ENCODE peak calls at places on chromosomes 1 and 21, in nine cellular contexts. One of them, this sample, is unnamed.

GRCh38 chr1:28792644-28793121 is 19.3 kb upstream of the OPRD1 start:
- DNase-seq in neuronal stem cell: no peak
- DNase-seq in Right ventricle myocardium superior: no peak
- DNase-seq in hippocampal formation: no peak
- DNase-seq in activated CD4-positive, alpha-beta T cell treated with anti-CD3 and anti-CD28 coated beads for 36 hours: no peak
- DNase-seq in OCI-LY7: no peak
- DNase-seq in left cardiac atrium: no peak
- DNase-seq in cerebellum: no peak
- DNase-seq in CD8-positive, alpha-beta memory T cell: no peak
- DNase-seq in this sample: no peak

GRCh38 chr1:20366076-20366765 is 75.5 kb downstream of the VWA5B1 start:
- DNase-seq in neuronal stem cell: no peak
- DNase-seq in Right ventricle myocardium superior: no peak
- DNase-seq in hippocampal formation: no peak
- DNase-seq in activated CD4-positive, alpha-beta T cell treated with anti-CD3 and anti-CD28 coated beads for 36 hours: no peak
- DNase-seq in OCI-LY7: no peak
- DNase-seq in left cardiac atrium: peak; percentile 37
- DNase-seq in cerebellum: no peak
- DNase-seq in CD8-positive, alpha-beta memory T cell: no peak
- DNase-seq in this sample: no peak

GRCh38 chr1:202852163-202852904 is 36.6 kb downstream of the RABIF start:
- DNase-seq in neuronal stem cell: peak; percentile 21
- DNase-seq in Right ventricle myocardium superior: no peak
- DNase-seq in hippocampal formation: no peak
- DNase-seq in activated CD4-positive, alpha-beta T cell treated with anti-CD3 and anti-CD28 coated beads for 36 hours: peak; percentile 70
- DNase-seq in OCI-LY7: peak; percentile 47
- DNase-seq in left cardiac atrium: no peak
- DNase-seq in cerebellum: no peak
- DNase-seq in CD8-positive, alpha-beta memory T cell: no peak
- DNase-seq in this sample: peak; percentile 34

GRCh38 chr1:155170806-155171205 is 2.3 kb downstream of the KRTCAP2 start:
- DNase-seq in neuronal stem cell: no peak
- DNase-seq in Right ventricle myocardium superior: no peak
- DNase-seq in hippocampal formation: no peak
- DNase-seq in activated CD4-positive, alpha-beta T cell treated with anti-CD3 and anti-CD28 coated beads for 36 hours: no peak
- DNase-seq in OCI-LY7: no peak
- DNase-seq in left cardiac atrium: no peak
- DNase-seq in cerebellum: no peak
- DNase-seq in CD8-positive, alpha-beta memory T cell: no peak
- DNase-seq in this sample: no peak

GRCh38 chr1:225446298-225446941 is 18.6 kb upstream of the LBR start:
- DNase-seq in neuronal stem cell: no peak
- DNase-seq in Right ventricle myocardium superior: no peak
- DNase-seq in hippocampal formation: no peak
- DNase-seq in activated CD4-positive, alpha-beta T cell treated with anti-CD3 and anti-CD28 coated beads for 36 hours: peak; percentile 6
- DNase-seq in OCI-LY7: no peak
- DNase-seq in left cardiac atrium: no peak
- DNase-seq in cerebellum: no peak
- DNase-seq in CD8-positive, alpha-beta memory T cell: no peak
- DNase-seq in this sample: no peak

GRCh38 chr1:14987829-14988603 is 165.5 kb upstream of the TMEM51 start:
- DNase-seq in neuronal stem cell: no peak
- DNase-seq in Right ventricle myocardium superior: peak; percentile 79
- DNase-seq in hippocampal formation: no peak
- DNase-seq in activated CD4-positive, alpha-beta T cell treated with anti-CD3 and anti-CD28 coated beads for 36 hours: no peak
- DNase-seq in OCI-LY7: no peak
- DNase-seq in left cardiac atrium: peak; percentile 43
- DNase-seq in cerebellum: no peak
- DNase-seq in CD8-positive, alpha-beta memory T cell: no peak
- DNase-seq in this sample: no peak

GRCh38 chr1:184790642-184791041 is 36.0 kb upstream of the EDEM3 start:
- DNase-seq in neuronal stem cell: no peak
- DNase-seq in Right ventricle myocardium superior: no peak
- DNase-seq in hippocampal formation: no peak
- DNase-seq in activated CD4-positive, alpha-beta T cell treated with anti-CD3 and anti-CD28 coated beads for 36 hours: no peak
- DNase-seq in OCI-LY7: no peak
- DNase-seq in left cardiac atrium: no peak
- DNase-seq in cerebellum: no peak
- DNase-seq in CD8-positive, alpha-beta memory T cell: no peak
- DNase-seq in this sample: no peak

GRCh38 chr1:8457771-8458409 is 140.0 kb downstream of the SLC45A1 start:
- DNase-seq in neuronal stem cell: no peak
- DNase-seq in Right ventricle myocardium superior: no peak
- DNase-seq in hippocampal formation: no peak
- DNase-seq in activated CD4-positive, alpha-beta T cell treated with anti-CD3 and anti-CD28 coated beads for 36 hours: no peak
- DNase-seq in OCI-LY7: peak; percentile 52
- DNase-seq in left cardiac atrium: no peak
- DNase-seq in cerebellum: no peak
- DNase-seq in CD8-positive, alpha-beta memory T cell: no peak
- DNase-seq in this sample: peak; percentile 41

GRCh38 chr1:58885998-58886397 is 102.2 kb upstream of the JUN start:
- DNase-seq in neuronal stem cell: no peak
- DNase-seq in Right ventricle myocardium superior: peak; percentile 79
- DNase-seq in hippocampal formation: peak; percentile 17
- DNase-seq in activated CD4-positive, alpha-beta T cell treated with anti-CD3 and anti-CD28 coated beads for 36 hours: peak; percentile 33
- DNase-seq in OCI-LY7: no peak
- DNase-seq in left cardiac atrium: peak; percentile 60
- DNase-seq in cerebellum: no peak
- DNase-seq in CD8-positive, alpha-beta memory T cell: peak; percentile 5
- DNase-seq in this sample: no peak

GRCh38 chr1:3462356-3463012 is 8.0 kb downstream of the ARHGEF16 start:
- DNase-seq in neuronal stem cell: no peak
- DNase-seq in Right ventricle myocardium superior: peak; percentile 32
- DNase-seq in hippocampal formation: no peak
- DNase-seq in activated CD4-positive, alpha-beta T cell treated with anti-CD3 and anti-CD28 coated beads for 36 hours: no peak
- DNase-seq in OCI-LY7: no peak
- DNase-seq in left cardiac atrium: peak; percentile 14
- DNase-seq in cerebellum: no peak
- DNase-seq in CD8-positive, alpha-beta memory T cell: no peak
- DNase-seq in this sample: no peak

GRCh38 chr21:15079276-15079675 is 14.5 kb upstream of the NRIP1 start:
- DNase-seq in neuronal stem cell: no peak
- DNase-seq in Right ventricle myocardium superior: no peak
- DNase-seq in hippocampal formation: no peak
- DNase-seq in activated CD4-positive, alpha-beta T cell treated with anti-CD3 and anti-CD28 coated beads for 36 hours: no peak
- DNase-seq in OCI-LY7: no peak
- DNase-seq in left cardiac atrium: no peak
- DNase-seq in cerebellum: no peak
- DNase-seq in CD8-positive, alpha-beta memory T cell: no peak
- DNase-seq in this sample: no peak

GRCh38 chr1:8343464-8344001 is 25.6 kb downstream of the SLC45A1 start:
- DNase-seq in neuronal stem cell: no peak
- DNase-seq in Right ventricle myocardium superior: peak; percentile 83
- DNase-seq in hippocampal formation: no peak
- DNase-seq in activated CD4-positive, alpha-beta T cell treated with anti-CD3 and anti-CD28 coated beads for 36 hours: no peak
- DNase-seq in OCI-LY7: no peak
- DNase-seq in left cardiac atrium: peak; percentile 81
- DNase-seq in cerebellum: no peak
- DNase-seq in CD8-positive, alpha-beta memory T cell: no peak
- DNase-seq in this sample: no peak

GRCh38 chr1:150619576-150620509 is 9.6 kb downstream of the ENSA start:
- DNase-seq in neuronal stem cell: no peak
- DNase-seq in Right ventricle myocardium superior: no peak
- DNase-seq in hippocampal formation: no peak
- DNase-seq in activated CD4-positive, alpha-beta T cell treated with anti-CD3 and anti-CD28 coated beads for 36 hours: no peak
- DNase-seq in OCI-LY7: peak; percentile 50
- DNase-seq in left cardiac atrium: no peak
- DNase-seq in cerebellum: no peak
- DNase-seq in CD8-positive, alpha-beta memory T cell: no peak
- DNase-seq in this sample: no peak

GRCh38 chr1:239274242-239274830 is 112.0 kb upstream of the CHRM3 start:
- DNase-seq in neuronal stem cell: no peak
- DNase-seq in Right ventricle myocardium superior: no peak
- DNase-seq in hippocampal formation: no peak
- DNase-seq in activated CD4-positive, alpha-beta T cell treated with anti-CD3 and anti-CD28 coated beads for 36 hours: no peak
- DNase-seq in OCI-LY7: no peak
- DNase-seq in left cardiac atrium: no peak
- DNase-seq in cerebellum: no peak
- DNase-seq in CD8-positive, alpha-beta memory T cell: no peak
- DNase-seq in this sample: no peak

GRCh38 chr1:209869242-209870149 is 41.7 kb downstream of the UTP25 start:
- DNase-seq in neuronal stem cell: no peak
- DNase-seq in Right ventricle myocardium superior: no peak
- DNase-seq in hippocampal formation: no peak
- DNase-seq in activated CD4-positive, alpha-beta T cell treated with anti-CD3 and anti-CD28 coated beads for 36 hours: no peak
- DNase-seq in OCI-LY7: no peak
- DNase-seq in left cardiac atrium: no peak
- DNase-seq in cerebellum: no peak
- DNase-seq in CD8-positive, alpha-beta memory T cell: no peak
- DNase-seq in this sample: no peak

GRCh38 chr1:154265586-154265985 is 6.8 kb upstream of the HAX1 start:
- DNase-seq in neuronal stem cell: no peak
- DNase-seq in Right ventricle myocardium superior: no peak
- DNase-seq in hippocampal formation: no peak
- DNase-seq in activated CD4-positive, alpha-beta T cell treated with anti-CD3 and anti-CD28 coated beads for 36 hours: no peak
- DNase-seq in OCI-LY7: no peak
- DNase-seq in left cardiac atrium: no peak
- DNase-seq in cerebellum: no peak
- DNase-seq in CD8-positive, alpha-beta memory T cell: no peak
- DNase-seq in this sample: no peak

GRCh38 chr1:23126801-23127200 is 41.9 kb downstream of the LUZP1 start:
- DNase-seq in neuronal stem cell: no peak
- DNase-seq in Right ventricle myocardium superior: no peak
- DNase-seq in hippocampal formation: no peak
- DNase-seq in activated CD4-positive, alpha-beta T cell treated with anti-CD3 and anti-CD28 coated beads for 36 hours: no peak
- DNase-seq in OCI-LY7: no peak
- DNase-seq in left cardiac atrium: no peak
- DNase-seq in cerebellum: no peak
- DNase-seq in CD8-positive, alpha-beta memory T cell: no peak
- DNase-seq in this sample: no peak

GRCh38 chr21:14306143-14306907 is 76.6 kb downstream of the HSPA13 start:
- DNase-seq in neuronal stem cell: no peak
- DNase-seq in Right ventricle myocardium superior: no peak
- DNase-seq in hippocampal formation: no peak
- DNase-seq in activated CD4-positive, alpha-beta T cell treated with anti-CD3 and anti-CD28 coated beads for 36 hours: no peak
- DNase-seq in OCI-LY7: peak; percentile 7
- DNase-seq in left cardiac atrium: no peak
- DNase-seq in cerebellum: peak; percentile 0
- DNase-seq in CD8-positive, alpha-beta memory T cell: no peak
- DNase-seq in this sample: no peak

GRCh38 chr1:101044259-101044658 is 18.7 kb upstream of the DPH5 start:
- DNase-seq in neuronal stem cell: no peak
- DNase-seq in Right ventricle myocardium superior: no peak
- DNase-seq in hippocampal formation: no peak
- DNase-seq in activated CD4-positive, alpha-beta T cell treated with anti-CD3 and anti-CD28 coated beads for 36 hours: no peak
- DNase-seq in OCI-LY7: no peak
- DNase-seq in left cardiac atrium: no peak
- DNase-seq in cerebellum: no peak
- DNase-seq in CD8-positive, alpha-beta memory T cell: no peak
- DNase-seq in this sample: no peak

GRCh38 chr21:17550671-17551308 is 37.9 kb downstream of the CXADR start:
- DNase-seq in neuronal stem cell: no peak
- DNase-seq in Right ventricle myocardium superior: no peak
- DNase-seq in hippocampal formation: no peak
- DNase-seq in activated CD4-positive, alpha-beta T cell treated with anti-CD3 and anti-CD28 coated beads for 36 hours: peak; percentile 11
- DNase-seq in OCI-LY7: no peak
- DNase-seq in left cardiac atrium: no peak
- DNase-seq in cerebellum: no peak
- DNase-seq in CD8-positive, alpha-beta memory T cell: no peak
- DNase-seq in this sample: no peak

GRCh38 chr1:213600879-213601278 is 386.9 kb upstream of the PROX1 start:
- DNase-seq in neuronal stem cell: no peak
- DNase-seq in Right ventricle myocardium superior: no peak
- DNase-seq in hippocampal formation: no peak
- DNase-seq in activated CD4-positive, alpha-beta T cell treated with anti-CD3 and anti-CD28 coated beads for 36 hours: no peak
- DNase-seq in OCI-LY7: no peak
- DNase-seq in left cardiac atrium: no peak
- DNase-seq in cerebellum: no peak
- DNase-seq in CD8-positive, alpha-beta memory T cell: no peak
- DNase-seq in this sample: no peak

GRCh38 chr1:5273280-5274003 is 619.0 kb downstream of the AJAP1 start:
- DNase-seq in neuronal stem cell: no peak
- DNase-seq in Right ventricle myocardium superior: no peak
- DNase-seq in hippocampal formation: peak; percentile 8
- DNase-seq in activated CD4-positive, alpha-beta T cell treated with anti-CD3 and anti-CD28 coated beads for 36 hours: peak; percentile 8
- DNase-seq in OCI-LY7: peak; percentile 16
- DNase-seq in left cardiac atrium: no peak
- DNase-seq in cerebellum: no peak
- DNase-seq in CD8-positive, alpha-beta memory T cell: no peak
- DNase-seq in this sample: no peak

GRCh38 chr1:106571109-106571508 is 485.4 kb upstream of the PRMT6 start:
- DNase-seq in neuronal stem cell: no peak
- DNase-seq in Right ventricle myocardium superior: no peak
- DNase-seq in hippocampal formation: no peak
- DNase-seq in activated CD4-positive, alpha-beta T cell treated with anti-CD3 and anti-CD28 coated beads for 36 hours: no peak
- DNase-seq in OCI-LY7: no peak
- DNase-seq in left cardiac atrium: no peak
- DNase-seq in cerebellum: no peak
- DNase-seq in CD8-positive, alpha-beta memory T cell: no peak
- DNase-seq in this sample: no peak